ENCODE peak calls at places on chromosomes 5 and 9, in four cellular contexts. L is activated CD4-positive, alpha-beta T cell treated with anti-CD3 and anti-CD28 coated beads, Interleukin-2, amount 50 U/mL, for 1 hour; X is NCI-H524 treated with DMSO at 0.1 percent for 48 hours; H is stimulated activated CD4-positive, alpha-beta T cell treated with anti-CD3 and anti-CD28 coated beads, TNF-alpha, amount 100 ng/mL, for 24 hours. R is an unnamed sample.
A peak's percentile ranks its signal among the peaks of the same experiment; 100 is the strongest.

GRCh38 chr5:138653502-138653901 is 78.3 kb upstream of the HSPA9 start:
- DNase-seq in L (no peak), H (no peak), X (no peak), R (no peak)

GRCh38 chr5:17302590-17302989 is 85.2 kb downstream of the BASP1 start:
- DNase-seq in L (no peak), H (no peak), X (peak; percentile 12), R (no peak)

GRCh38 chr9:106800691-106801090 is 62.3 kb upstream of the ZNF462 start:
- DNase-seq in X (no peak), H (no peak), L (no peak), R (no peak)

GRCh38 chr5:2006971-2007291 is 124.2 kb upstream of the IRX4 start:
- DNase-seq in L (no peak), X (no peak), H (no peak), R (no peak)

GRCh38 chr9:9791621-9792020 is 821.2 kb downstream of the PTPRD start:
- DNase-seq in H (no peak), X (no peak), L (no peak), R (no peak)

GRCh38 chr5:178118345-178118744 is 5.0 kb downstream of the N4BP3 start:
- DNase-seq in X (no peak), H (no peak), L (no peak), R (no peak)

GRCh38 chr9:99213197-99213596 is 8.5 kb downstream of the ALG2 start:
- DNase-seq in H (no peak), X (no peak), L (no peak), R (no peak)

GRCh38 chr9:36501727-36502126 is 71.0 kb upstream of the MELK start:
- DNase-seq in H (no peak), X (no peak), L (no peak), R (no peak)

GRCh38 chr9:68546596-68547390 is 6.1 kb upstream of the TMEM252 start:
- DNase-seq in L (no peak), H (no peak), X (no peak), R (no peak)

GRCh38 chr5:150601774-150602345 is 38.6 kb upstream of the SYNPO start:
- DNase-seq in L (no peak), X (no peak), H (no peak), R (no peak)

R was measured in activated T-helper 9 cell treated with anti-CD3 and anti-CD28 coated beads, Interleukin-2, amount 50 U/mL, for 16 hours.